ENCODE peak calls at places on chromosomes 3 and 15, in eight cellular contexts. S is upper lobe of right lung, K is pancreas, L is aorta, C is upper lobe of left lung, H is left lung, N is PC-3, E is psoas muscle. M is an unnamed sample. For H3K9me3, the result is how much of the 10 kb centered on the place peaks cover.

GRCh38 chr3:58474348-58474911 is 17.5 kb upstream of the KCTD6 start:
- ATAC-seq in L (no peak), N (no peak), E (no peak), C (no peak), K (no peak), H (peak), S (peak), M (no peak)

GRCh38 chr3:172209333-172210321 is 170.2 kb downstream of the FNDC3B start:
- ATAC-seq in C (peak), N (no peak), L (peak), S (peak), K (peak), E (peak), H (peak), M (peak)

GRCh38 chr3:46524008-46524407 is 26.2 kb downstream of the RTP3 start:
- ATAC-seq in K (no peak), S (no peak), N (no peak), E (no peak), C (no peak), L (no peak), H (no peak), M (no peak)

GRCh38 chr3:49867871-49868321 is 1.8 kb downstream of the CAMKV start:
- ATAC-seq in E (no peak), C (no peak), S (peak), N (peak), K (peak), H (peak), L (no peak), M (no peak)

GRCh38 chr3:177295116-177295515 is 97.8 kb upstream of the TBL1XR1 start:
- ATAC-seq in S (no peak), N (peak), H (peak), K (peak), E (no peak), C (no peak), L (no peak), M (no peak)

GRCh38 chr15:68431037-68431791 is 749 bp downstream of the ITGA11 start:
- ATAC-seq in S (peak), N (no peak), E (peak), C (no peak), K (peak), H (peak), L (peak), M (peak)

GRCh38 chr3:149437286-149437685 is 37.2 kb upstream of the TM4SF4 start:
- ATAC-seq in H (no peak), C (no peak), L (no peak), N (no peak), K (no peak), S (no peak), E (no peak), M (no peak)

GRCh38 chr15:70160803-70161565 is 63.3 kb upstream of the TLE3 start:
- ATAC-seq in E (peak), N (no peak), K (no peak), H (peak), L (peak), S (no peak), C (no peak), M (no peak)

GRCh38 chr3:53295410-53295809 is 39.6 kb upstream of the TKT start:
- ATAC-seq in L (no peak), K (no peak), N (no peak), E (no peak), S (no peak), H (no peak), C (no peak), M (no peak)

GRCh38 chr3:184082465-184082864 is 14.4 kb upstream of the HTR3E start:
- ATAC-seq in N (no peak), S (no peak), H (no peak), E (no peak), K (no peak), C (no peak), L (no peak), M (no peak)

GRCh38 chr15:89125038-89125826 is 37.0 kb downstream of the ABHD2 start:
- ATAC-seq in C (peak), K (peak), L (no peak), E (no peak), S (peak), H (peak), N (no peak), M (no peak)

GRCh38 chr3:149020196-149020838 is 29.0 kb downstream of the GYG1 start:
- ATAC-seq in E (no peak), S (no peak), C (no peak), N (no peak), L (peak), K (peak), H (no peak), M (no peak)

GRCh38 chr3:49618412-49618811 is 55.7 kb upstream of the APEH start:
- ATAC-seq in C (no peak), E (no peak), H (no peak), N (no peak), S (no peak), K (no peak), L (no peak), M (no peak)

GRCh38 chr3:25713316-25713967 is 48.7 kb upstream of the TOP2B start:
- ATAC-seq in H (no peak), L (no peak), C (no peak), K (no peak), S (no peak), E (no peak), N (no peak), M (no peak)

GRCh38 chr3:177427096-177427495 is 229.8 kb upstream of the TBL1XR1 start:
- ATAC-seq in E (no peak), C (no peak), N (no peak), L (no peak), S (peak), H (peak), K (no peak), M (no peak)

GRCh38 chr3:192170031-192170430 is 557.3 kb downstream of the FGF12 start:
- ATAC-seq in C (no peak), E (no peak), S (no peak), H (no peak), N (no peak), K (no peak), L (no peak), M (no peak)

GRCh38 chr15:51424780-51425179 is 83.3 kb downstream of the GLDN start:
- ATAC-seq in H (no peak), N (no peak), C (no peak), K (no peak), S (no peak), E (no peak), L (no peak), M (no peak)

GRCh38 chr3:63151893-63152292 is 126.2 kb upstream of the SYNPR start:
- ATAC-seq in K (no peak), L (no peak), N (no peak), C (no peak), S (no peak), E (no peak), H (no peak), M (no peak)

GRCh38 chr15:40097968-40098476 is 10.7 kb downstream of the BMF start:
- ATAC-seq in N (peak), S (peak), K (peak), H (peak), E (peak), C (no peak), L (peak), M (no peak)

GRCh38 chr15:84009616-84010015 is 226.0 kb upstream of the GOLGA6L4 start:
- ATAC-seq in S (no peak), N (no peak), C (no peak), L (no peak), K (no peak), E (no peak), H (no peak), M (no peak)

GRCh38 chr3:169846458-169847193 is 23.1 kb downstream of the LRRC31 start:
- ATAC-seq in H (peak), C (no peak), N (peak), E (no peak), L (no peak), K (no peak), S (no peak), M (no peak)

GRCh38 chr3:25021816-25022215 is 406.2 kb upstream of the RARB start:
- ATAC-seq in L (no peak), K (no peak), N (peak), H (peak), E (no peak), C (no peak), S (peak), M (no peak)

GRCh38 chr3:108469126-108469525 is 41.3 kb downstream of the MYH15 start:
- ATAC-seq in L (no peak), K (no peak), C (no peak), N (no peak), S (no peak), E (no peak), H (no peak), M (no peak)

GRCh38 chr15:76974456-76975083 is 20.4 kb upstream of the PSTPIP1 start:
- ATAC-seq in S (no peak), C (no peak), L (no peak), H (no peak), E (no peak), N (no peak), K (no peak), M (no peak)
- H3K27ac ChIP-seq in S (no peak), C (no peak), L (no peak), H (no peak), E (no peak), N (no peak), K (no peak), M (no peak)

GRCh38 chr3:138673641-138674040 is 65.1 kb downstream of the FAIM start:
- ATAC-seq in S (no peak), K (peak), H (peak), L (no peak), N (no peak), E (no peak), C (no peak), M (no peak)

GRCh38 chr3:138675393-138675792 is 66.8 kb downstream of the FAIM start:
- ATAC-seq in K (no peak), E (no peak), S (no peak), C (no peak), H (no peak), N (no peak), L (no peak), M (no peak)

GRCh38 chr3:138670409-138670808 is 61.8 kb downstream of the FAIM start:
- ATAC-seq in N (no peak), C (no peak), L (no peak), K (peak), S (no peak), H (peak), E (no peak), M (no peak)

GRCh38 chr3:138678086-138678485 is 69.5 kb downstream of the FAIM start:
- ATAC-seq in N (no peak), H (no peak), C (no peak), K (no peak), S (no peak), E (no peak), L (no peak), M (no peak)

GRCh38 chr3:138674131-138674530 is 65.6 kb downstream of the FAIM start:
- ATAC-seq in N (no peak), H (no peak), S (no peak), E (no peak), L (no peak), K (no peak), C (no peak), M (no peak)
- H3K9me3 ChIP-seq in N (under half), H (under half), S (under half), E (under half), L (under half), K (under half), C (under half), M (under half)

DNA sequence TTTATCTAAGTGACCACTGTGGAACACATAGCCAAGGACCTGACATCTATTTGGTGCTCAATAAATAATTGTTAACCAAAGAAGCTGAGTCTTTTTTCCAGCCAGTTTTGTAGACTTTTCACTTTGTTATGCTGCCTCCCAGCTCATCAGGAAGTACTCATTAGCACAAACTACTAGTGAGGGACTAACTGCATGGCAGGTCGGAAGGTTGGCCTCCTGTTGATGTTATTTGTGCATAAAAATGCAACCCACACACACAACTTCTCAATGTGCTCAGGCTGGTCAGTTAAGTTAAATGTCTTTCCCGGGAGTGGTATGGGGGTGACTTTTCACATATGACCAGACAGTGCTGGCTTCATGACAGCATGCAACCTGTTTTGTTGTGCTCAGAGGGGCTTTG is 263.0 kb upstream of the TOPAZ1 start:
- ATAC-seq in N (no peak), H (no peak), K (no peak), E (no peak), C (no peak), L (no peak), S (no peak), M (no peak)
- H3K27ac ChIP-seq in N (no peak), H (no peak), K (no peak), E (no peak), C (no peak), L (no peak), S (no peak), M (no peak)

GRCh38 chr3:138542977-138543376 is 51.1 kb downstream of the CEP70 start:
- ATAC-seq in S (peak), E (no peak), H (no peak), K (no peak), C (peak), N (no peak), L (no peak), M (no peak)
- H3K9me3 ChIP-seq in S (under half), E (under half), H (half or more), K (under half), C (under half), N (under half), L (under half), M (under half)

GRCh38 chr3:17738921-17739320 is 3.5 kb downstream of the TBC1D5 start:
- ATAC-seq in C (no peak), S (no peak), K (no peak), H (no peak), E (no peak), L (no peak), N (no peak), M (no peak)
- H3K27ac ChIP-seq in C (no peak), S (no peak), K (no peak), H (no peak), E (no peak), L (no peak), N (no peak), M (no peak)

GRCh38 chr15:93458567-93458966 is 369.6 kb upstream of the RGMA start:
- ATAC-seq in E (peak), C (no peak), H (peak), L (no peak), N (no peak), K (no peak), S (peak), M (no peak)
- H3K9me3 ChIP-seq in E (under half), C (under half), H (under half), L (under half), N (under half), K (under half), S (under half), M (under half)

DNA sequence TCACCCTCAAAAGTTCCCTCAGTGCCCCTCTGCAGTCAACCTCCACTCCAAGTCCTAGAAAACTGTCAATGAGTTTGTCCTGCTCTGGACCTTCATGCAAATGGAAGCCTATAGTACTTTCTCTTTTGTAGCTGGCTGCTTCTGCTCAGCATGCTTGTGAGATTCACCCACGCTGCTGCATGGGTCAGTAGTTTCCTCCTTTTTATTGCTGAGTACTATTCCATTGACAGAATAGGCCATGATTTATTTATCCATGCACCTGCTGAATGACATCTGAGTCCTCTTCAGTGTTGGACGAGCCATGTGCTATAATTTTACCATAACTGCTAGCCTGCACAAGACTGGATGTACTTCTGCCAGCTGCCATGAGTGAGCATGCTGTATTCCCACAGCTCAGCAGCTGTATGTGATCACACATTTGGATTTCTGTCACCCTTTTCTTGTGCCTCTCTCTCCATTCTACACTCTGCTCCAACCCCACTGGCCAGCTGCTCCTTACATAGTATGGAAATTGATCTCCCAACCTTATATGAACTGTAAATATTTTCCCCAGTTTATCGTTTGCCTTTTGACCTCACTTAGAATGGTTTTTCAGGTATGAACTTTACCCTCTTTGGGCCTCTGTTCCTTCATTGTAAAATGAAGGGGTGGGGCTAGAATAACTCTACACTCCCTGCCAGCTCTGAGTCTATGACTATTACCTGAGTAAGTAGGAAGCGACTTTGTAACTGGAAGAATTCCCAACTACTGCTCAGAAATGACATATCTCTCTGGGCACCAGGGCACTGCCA is 26.2 kb downstream of the CDCP1 start:
- ATAC-seq in N (peak), E (peak), K (peak), C (no peak), L (no peak), S (no peak), H (no peak), M (no peak)
- H3K27ac ChIP-seq in N (peak), E (peak), K (no peak), C (no peak), L (no peak), S (no peak), H (no peak), M (no peak)